ENCODE peak calls at places on chromosomes 4 and X, in four cellular contexts. One of them, this sample, is unnamed.

GRCh38 chr4:76090241-76090691 is 15.8 kb downstream of the ART3 start:
- DNase-seq in K562: peak
- DNase-seq in GM12878: no peak
- DNase-seq in HepG2: peak
- DNase-seq in this sample: no peak

GRCh38 chrX:45740291-45740690 is 539.6 kb upstream of the DIPK2B start:
- DNase-seq in K562: no peak
- DNase-seq in HepG2: no peak
- DNase-seq in GM12878: no peak
- DNase-seq in this sample: no peak

GRCh38 chr4:156749791-156750403 is 221.7 kb downstream of the PDGFC start:
- DNase-seq in GM12878: no peak
- DNase-seq in K562: no peak
- DNase-seq in HepG2: no peak
- DNase-seq in this sample: no peak

GRCh38 chr4:128630881-128631280 is 178.6 kb upstream of the JADE1 start:
- DNase-seq in HepG2: no peak
- DNase-seq in K562: no peak
- DNase-seq in GM12878: no peak
- DNase-seq in this sample: no peak

GRCh38 chr4:104989363-104989762 is 157.3 kb upstream of the TET2 start:
- DNase-seq in K562: no peak
- DNase-seq in GM12878: no peak
- DNase-seq in HepG2: no peak
- DNase-seq in this sample: peak

GRCh38 chr4:157459789-157460188 is 239.3 kb downstream of the GRIA2 start:
- DNase-seq in HepG2: peak
- DNase-seq in GM12878: no peak
- DNase-seq in K562: no peak
- DNase-seq in this sample: no peak

GRCh38 chr4:158051401-158052235 is 121.2 kb downstream of the GASK1B start:
- DNase-seq in K562: no peak
- DNase-seq in HepG2: no peak
- DNase-seq in GM12878: no peak
- DNase-seq in this sample: no peak

GRCh38 chr4:58064618-58065017 is 954.4 kb upstream of the IGFBP7 start:
- DNase-seq in HepG2: no peak
- DNase-seq in GM12878: no peak
- DNase-seq in K562: no peak
- DNase-seq in this sample: no peak

GRCh38 chr4:187302456-187302855 is 578.8 kb upstream of the FAT1 start:
- DNase-seq in K562: no peak
- DNase-seq in HepG2: no peak
- DNase-seq in GM12878: no peak
- DNase-seq in this sample: no peak

GRCh38 chr4:142121951-142122350 is 485.6 kb downstream of the IL15 start:
- DNase-seq in GM12878: no peak
- DNase-seq in K562: no peak
- DNase-seq in HepG2: no peak
- DNase-seq in this sample: no peak

GRCh38 chr4:38026138-38026740 is 66.0 kb downstream of the PTTG2 start:
- DNase-seq in HepG2: no peak
- DNase-seq in GM12878: no peak
- DNase-seq in K562: no peak
- DNase-seq in this sample: no peak

GRCh38 chr4:28117067-28117756 is 1256.6 kb downstream of the STIM2 start:
- DNase-seq in K562: no peak
- DNase-seq in GM12878: no peak
- DNase-seq in HepG2: no peak
- DNase-seq in this sample: no peak

GRCh38 chr4:38958453-38958852 is 73.8 kb downstream of the TMEM156 start:
- DNase-seq in K562: no peak
- DNase-seq in HepG2: no peak
- DNase-seq in GM12878: no peak
- DNase-seq in this sample: no peak

GRCh38 chr4:60865238-60865637 is 334.9 kb upstream of the ADGRL3 start:
- DNase-seq in K562: no peak
- DNase-seq in GM12878: no peak
- DNase-seq in HepG2: no peak
- DNase-seq in this sample: peak

GRCh38 chrX:99078301-99078700 is 1331.8 kb downstream of the PCDH19 start:
- DNase-seq in K562: no peak
- DNase-seq in GM12878: no peak
- DNase-seq in HepG2: peak
- DNase-seq in this sample: no peak

GRCh38 chrX:99077099-99077498 is 1333.0 kb downstream of the PCDH19 start:
- DNase-seq in HepG2: no peak
- DNase-seq in K562: no peak
- DNase-seq in GM12878: no peak
- DNase-seq in this sample: no peak
- TF ChIP-seq FOXK2 in HepG2: no peak
- TF ChIP-seq FOXK2 in K562: no peak
- TF ChIP-seq FOXK2 in GM12878: no peak
- TF ChIP-seq FOXK2 in this sample: no peak

DNA sequence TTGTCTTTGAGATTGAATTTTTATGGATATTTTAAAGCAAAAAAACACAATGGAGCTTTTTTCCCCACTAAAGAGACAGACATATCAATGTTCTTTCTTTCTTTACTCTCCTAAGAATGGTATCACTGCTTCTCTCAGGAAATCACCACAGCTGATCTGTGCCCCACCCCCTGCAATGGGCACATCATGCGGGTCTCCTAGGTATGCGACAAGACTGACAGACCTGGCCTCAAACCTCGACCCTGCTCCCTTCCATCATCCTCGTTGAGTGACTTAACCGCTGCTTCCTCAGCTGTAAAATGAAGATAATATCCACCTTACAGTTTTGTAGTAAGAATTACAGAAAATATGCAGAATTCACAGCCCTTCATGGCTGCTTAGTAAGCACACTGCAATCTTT is 58.3 kb downstream of the LEF1 start:
- DNase-seq in K562: no peak
- DNase-seq in HepG2: no peak
- DNase-seq in GM12878: no peak
- DNase-seq in this sample: no peak
- TF ChIP-seq FOXK2 in K562: no peak
- TF ChIP-seq FOXK2 in HepG2: no peak
- TF ChIP-seq FOXK2 in GM12878: no peak
- TF ChIP-seq FOXK2 in this sample: no peak

GRCh38 chr4:176584031-176584430 is 208.7 kb downstream of the VEGFC start:
- DNase-seq in GM12878: no peak
- DNase-seq in HepG2: no peak
- DNase-seq in K562: no peak
- DNase-seq in this sample: no peak
- TF ChIP-seq FOXK2 in GM12878: no peak
- TF ChIP-seq FOXK2 in HepG2: no peak
- TF ChIP-seq FOXK2 in K562: no peak
- TF ChIP-seq FOXK2 in this sample: no peak

GRCh38 chr4:73347497-73347896 is 56.6 kb upstream of the ALB start:
- DNase-seq in K562: no peak
- DNase-seq in HepG2: peak
- DNase-seq in GM12878: no peak
- DNase-seq in this sample: no peak
- TF ChIP-seq FOXK2 in K562: no peak
- TF ChIP-seq FOXK2 in HepG2: no peak
- TF ChIP-seq FOXK2 in GM12878: no peak
- TF ChIP-seq FOXK2 in this sample: no peak

DNA sequence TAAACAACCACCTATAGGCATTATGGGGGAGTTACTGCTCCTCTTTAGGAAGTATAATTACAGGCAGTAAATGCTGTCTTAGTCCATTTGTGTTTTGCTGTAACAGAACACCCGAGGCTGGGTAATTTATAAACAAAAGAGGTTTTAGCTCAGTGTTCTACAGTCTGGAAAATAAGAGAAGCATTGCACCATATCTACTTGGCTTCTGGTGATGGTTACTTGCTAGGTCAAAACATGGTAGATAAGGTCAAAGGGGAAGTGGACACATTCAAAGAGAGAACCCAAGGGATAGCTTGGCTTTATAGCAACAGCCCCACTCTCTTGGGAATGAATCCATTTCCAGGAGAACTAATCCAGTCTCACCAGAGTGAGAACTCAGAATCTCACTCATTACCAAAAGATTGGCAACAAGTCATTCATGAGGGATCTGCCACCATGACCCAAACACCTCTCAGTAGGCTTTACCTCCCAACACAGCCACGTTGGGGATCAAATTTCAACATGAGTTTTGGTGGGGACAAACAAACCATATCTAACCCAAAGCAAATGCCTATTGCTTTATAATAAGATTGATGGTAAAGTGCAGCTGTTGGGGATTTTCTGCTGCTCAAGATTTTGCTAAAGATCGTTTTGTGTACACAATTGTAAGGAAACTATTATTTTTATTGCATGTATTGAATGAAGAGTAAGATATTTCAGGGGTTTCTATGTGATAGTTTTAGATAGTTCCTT is 32.6 kb downstream of the STAG2 start:
- DNase-seq in HepG2: no peak
- DNase-seq in GM12878: no peak
- DNase-seq in K562: no peak
- DNase-seq in this sample: no peak
- TF ChIP-seq FOXK2 in HepG2: no peak
- TF ChIP-seq FOXK2 in GM12878: no peak
- TF ChIP-seq FOXK2 in K562: no peak
- TF ChIP-seq FOXK2 in this sample: no peak